ENCODE peak calls at places on chromosomes 2 and 18, in seven cellular contexts. C is NCI-H1105 treated with DMSO at 0.1 percent for 48 hours, A is right atrium auricular region, R is endothelial cell, G is transverse colon, O is BE2C, Z is H1. T is an unnamed sample.

GRCh38 chr18:61822879-61823278 is 69.9 kb downstream of the RNF152 start:
- DNase-seq in Z (no peak), O (no peak), G (no peak), C (no peak), R (no peak), A (no peak), T (no peak)

GRCh38 chr2:59858540-59858939 is 694.9 kb downstream of the BCL11A start:
- DNase-seq in O (no peak), G (no peak), R (no peak), C (no peak), Z (no peak), A (no peak), T (no peak)

GRCh38 chr2:120820263-120820884 is 84.7 kb downstream of the GLI2 start:
- DNase-seq in O (peak), G (peak), Z (no peak), C (peak), A (no peak), R (no peak), T (no peak)

GRCh38 chr2:60926751-60927568 is 45.6 kb downstream of the REL start:
- DNase-seq in Z (no peak), R (no peak), G (no peak), O (no peak), A (no peak), C (no peak), T (no peak)

GRCh38 chr2:38682008-38682575 is 16.2 kb downstream of the GALM start:
- DNase-seq in C (no peak), R (no peak), Z (no peak), A (no peak), G (no peak), O (no peak), T (no peak)

GRCh38 chr18:76913583-76913982 is 91.2 kb downstream of the ZNF236 start:
- DNase-seq in R (no peak), C (no peak), A (no peak), Z (no peak), G (peak), O (no peak), T (no peak)

GRCh38 chr2:211181626-211182025 is 625.2 kb downstream of the CPS1 start:
- DNase-seq in G (no peak), C (no peak), R (no peak), Z (no peak), A (no peak), O (no peak), T (no peak)

GRCh38 chr2:241739651-241740050 is 5.2 kb downstream of the D2HGDH start:
- DNase-seq in A (no peak), G (no peak), Z (no peak), R (no peak), O (no peak), C (no peak), T (no peak)